ENCODE peak calls at places on chromosome 19, in nine cellular contexts. One of them, this sample, is unnamed.

GRCh38 chr19:48639483-48640375 is 2.5 kb upstream of the DBP start:
- DNase-seq in aorta: no peak
- DNase-seq in neural crest cell: no peak
- DNase-seq in GM04504: no peak
- DNase-seq in NCI-H2029: no peak
- DNase-seq in stimulated activated CD4-positive, alpha-beta T cell treated with anti-CD3 and anti-CD28 coated beads, Interleukin-12 subunit alpha, Interleukin-12 subunit beta, amount 100 ng/mL, for 48 hours: no peak
- DNase-seq in smooth muscle cell of the brain vasculature: no peak
- DNase-seq in LoVo: no peak
- DNase-seq in NCI-H2081 treated with DMSO at 0.1 percent for 48 hours: no peak
- DNase-seq in this sample: no peak

GRCh38 chr19:18756896-18757295 is 34.2 kb downstream of the COMP start:
- DNase-seq in aorta: no peak
- DNase-seq in neural crest cell: no peak
- DNase-seq in GM04504: no peak
- DNase-seq in NCI-H2029: no peak
- DNase-seq in stimulated activated CD4-positive, alpha-beta T cell treated with anti-CD3 and anti-CD28 coated beads, Interleukin-12 subunit alpha, Interleukin-12 subunit beta, amount 100 ng/mL, for 48 hours: no peak
- DNase-seq in smooth muscle cell of the brain vasculature: no peak
- DNase-seq in LoVo: no peak
- DNase-seq in NCI-H2081 treated with DMSO at 0.1 percent for 48 hours: peak
- DNase-seq in this sample: no peak

GRCh38 chr19:45591004-45591637 is 6.5 kb upstream of the OPA3 start:
- DNase-seq in aorta: no peak
- DNase-seq in neural crest cell: peak
- DNase-seq in GM04504: no peak
- DNase-seq in NCI-H2029: peak
- DNase-seq in stimulated activated CD4-positive, alpha-beta T cell treated with anti-CD3 and anti-CD28 coated beads, Interleukin-12 subunit alpha, Interleukin-12 subunit beta, amount 100 ng/mL, for 48 hours: peak
- DNase-seq in smooth muscle cell of the brain vasculature: no peak
- DNase-seq in LoVo: peak
- DNase-seq in NCI-H2081 treated with DMSO at 0.1 percent for 48 hours: no peak
- DNase-seq in this sample: no peak

GRCh38 chr19:2253106-2254051 is 2.8 kb downstream of the JSRP1 start:
- DNase-seq in aorta: no peak
- DNase-seq in neural crest cell: peak
- DNase-seq in GM04504: no peak
- DNase-seq in NCI-H2029: no peak
- DNase-seq in stimulated activated CD4-positive, alpha-beta T cell treated with anti-CD3 and anti-CD28 coated beads, Interleukin-12 subunit alpha, Interleukin-12 subunit beta, amount 100 ng/mL, for 48 hours: no peak
- DNase-seq in smooth muscle cell of the brain vasculature: no peak
- DNase-seq in LoVo: no peak
- DNase-seq in NCI-H2081 treated with DMSO at 0.1 percent for 48 hours: no peak
- DNase-seq in this sample: no peak

GRCh38 chr19:31598730-31599238 is 249.5 kb upstream of the TSHZ3 start:
- DNase-seq in aorta: no peak
- DNase-seq in neural crest cell: no peak
- DNase-seq in GM04504: no peak
- DNase-seq in NCI-H2029: no peak
- DNase-seq in stimulated activated CD4-positive, alpha-beta T cell treated with anti-CD3 and anti-CD28 coated beads, Interleukin-12 subunit alpha, Interleukin-12 subunit beta, amount 100 ng/mL, for 48 hours: no peak
- DNase-seq in smooth muscle cell of the brain vasculature: no peak
- DNase-seq in LoVo: no peak
- DNase-seq in NCI-H2081 treated with DMSO at 0.1 percent for 48 hours: no peak
- DNase-seq in this sample: no peak

GRCh38 chr19:40625406-40626120 is 24.4 kb downstream of the LTBP4 start:
- DNase-seq in aorta: no peak
- DNase-seq in neural crest cell: no peak
- DNase-seq in GM04504: no peak
- DNase-seq in NCI-H2029: no peak
- DNase-seq in stimulated activated CD4-positive, alpha-beta T cell treated with anti-CD3 and anti-CD28 coated beads, Interleukin-12 subunit alpha, Interleukin-12 subunit beta, amount 100 ng/mL, for 48 hours: no peak
- DNase-seq in smooth muscle cell of the brain vasculature: no peak
- DNase-seq in LoVo: no peak
- DNase-seq in NCI-H2081 treated with DMSO at 0.1 percent for 48 hours: no peak
- DNase-seq in this sample: no peak

GRCh38 chr19:35986664-35987570 is 8.1 kb upstream of the SDHAF1 start:
- DNase-seq in aorta: peak
- DNase-seq in neural crest cell: no peak
- DNase-seq in GM04504: no peak
- DNase-seq in NCI-H2029: peak
- DNase-seq in stimulated activated CD4-positive, alpha-beta T cell treated with anti-CD3 and anti-CD28 coated beads, Interleukin-12 subunit alpha, Interleukin-12 subunit beta, amount 100 ng/mL, for 48 hours: no peak
- DNase-seq in smooth muscle cell of the brain vasculature: no peak
- DNase-seq in LoVo: peak
- DNase-seq in NCI-H2081 treated with DMSO at 0.1 percent for 48 hours: no peak
- DNase-seq in this sample: no peak

GRCh38 chr19:49987159-49987698 is 26.3 kb upstream of the SIGLEC11 start:
- DNase-seq in aorta: peak
- DNase-seq in neural crest cell: peak
- DNase-seq in GM04504: peak
- DNase-seq in NCI-H2029: no peak
- DNase-seq in stimulated activated CD4-positive, alpha-beta T cell treated with anti-CD3 and anti-CD28 coated beads, Interleukin-12 subunit alpha, Interleukin-12 subunit beta, amount 100 ng/mL, for 48 hours: peak
- DNase-seq in smooth muscle cell of the brain vasculature: peak
- DNase-seq in LoVo: peak
- DNase-seq in NCI-H2081 treated with DMSO at 0.1 percent for 48 hours: no peak
- DNase-seq in this sample: peak

GRCh38 chr19:55305983-55306562 is 19.1 kb downstream of the TMEM150B start:
- DNase-seq in aorta: no peak
- DNase-seq in neural crest cell: no peak
- DNase-seq in GM04504: no peak
- DNase-seq in NCI-H2029: no peak
- DNase-seq in stimulated activated CD4-positive, alpha-beta T cell treated with anti-CD3 and anti-CD28 coated beads, Interleukin-12 subunit alpha, Interleukin-12 subunit beta, amount 100 ng/mL, for 48 hours: no peak
- DNase-seq in smooth muscle cell of the brain vasculature: no peak
- DNase-seq in LoVo: no peak
- DNase-seq in NCI-H2081 treated with DMSO at 0.1 percent for 48 hours: no peak
- DNase-seq in this sample: no peak

GRCh38 chr19:32480321-32480720 is 74.8 kb downstream of the DPY19L3 start:
- DNase-seq in aorta: no peak
- DNase-seq in neural crest cell: no peak
- DNase-seq in GM04504: no peak
- DNase-seq in NCI-H2029: no peak
- DNase-seq in stimulated activated CD4-positive, alpha-beta T cell treated with anti-CD3 and anti-CD28 coated beads, Interleukin-12 subunit alpha, Interleukin-12 subunit beta, amount 100 ng/mL, for 48 hours: no peak
- DNase-seq in smooth muscle cell of the brain vasculature: no peak
- DNase-seq in LoVo: no peak
- DNase-seq in NCI-H2081 treated with DMSO at 0.1 percent for 48 hours: no peak
- DNase-seq in this sample: no peak

GRCh38 chr19:35442091-35442490 is 6.0 kb upstream of the FFAR2 start:
- DNase-seq in aorta: peak
- DNase-seq in neural crest cell: no peak
- DNase-seq in GM04504: no peak
- DNase-seq in NCI-H2029: no peak
- DNase-seq in stimulated activated CD4-positive, alpha-beta T cell treated with anti-CD3 and anti-CD28 coated beads, Interleukin-12 subunit alpha, Interleukin-12 subunit beta, amount 100 ng/mL, for 48 hours: no peak
- DNase-seq in smooth muscle cell of the brain vasculature: no peak
- DNase-seq in LoVo: no peak
- DNase-seq in NCI-H2081 treated with DMSO at 0.1 percent for 48 hours: no peak
- DNase-seq in this sample: no peak

GRCh38 chr19:37466277-37466797 is 907 bp downstream of the ZNF569 start:
- DNase-seq in aorta: no peak
- DNase-seq in neural crest cell: no peak
- DNase-seq in GM04504: peak
- DNase-seq in NCI-H2029: no peak
- DNase-seq in stimulated activated CD4-positive, alpha-beta T cell treated with anti-CD3 and anti-CD28 coated beads, Interleukin-12 subunit alpha, Interleukin-12 subunit beta, amount 100 ng/mL, for 48 hours: no peak
- DNase-seq in smooth muscle cell of the brain vasculature: no peak
- DNase-seq in LoVo: no peak
- DNase-seq in NCI-H2081 treated with DMSO at 0.1 percent for 48 hours: no peak
- DNase-seq in this sample: no peak

GRCh38 chr19:19227217-19227616 is 15.5 kb downstream of the NCAN start:
- DNase-seq in aorta: no peak
- DNase-seq in neural crest cell: no peak
- DNase-seq in GM04504: no peak
- DNase-seq in NCI-H2029: no peak
- DNase-seq in stimulated activated CD4-positive, alpha-beta T cell treated with anti-CD3 and anti-CD28 coated beads, Interleukin-12 subunit alpha, Interleukin-12 subunit beta, amount 100 ng/mL, for 48 hours: no peak
- DNase-seq in smooth muscle cell of the brain vasculature: no peak
- DNase-seq in LoVo: no peak
- DNase-seq in NCI-H2081 treated with DMSO at 0.1 percent for 48 hours: no peak
- DNase-seq in this sample: no peak

GRCh38 chr19:38713227-38713649 is 31.0 kb downstream of the CAPN12 start:
- DNase-seq in aorta: no peak
- DNase-seq in neural crest cell: no peak
- DNase-seq in GM04504: no peak
- DNase-seq in NCI-H2029: peak
- DNase-seq in stimulated activated CD4-positive, alpha-beta T cell treated with anti-CD3 and anti-CD28 coated beads, Interleukin-12 subunit alpha, Interleukin-12 subunit beta, amount 100 ng/mL, for 48 hours: no peak
- DNase-seq in smooth muscle cell of the brain vasculature: no peak
- DNase-seq in LoVo: no peak
- DNase-seq in NCI-H2081 treated with DMSO at 0.1 percent for 48 hours: no peak
- DNase-seq in this sample: peak

GRCh38 chr19:22945560-22945959 is 57.4 kb downstream of the ZNF728 start:
- DNase-seq in aorta: no peak
- DNase-seq in neural crest cell: no peak
- DNase-seq in GM04504: no peak
- DNase-seq in NCI-H2029: no peak
- DNase-seq in stimulated activated CD4-positive, alpha-beta T cell treated with anti-CD3 and anti-CD28 coated beads, Interleukin-12 subunit alpha, Interleukin-12 subunit beta, amount 100 ng/mL, for 48 hours: no peak
- DNase-seq in smooth muscle cell of the brain vasculature: no peak
- DNase-seq in LoVo: no peak
- DNase-seq in NCI-H2081 treated with DMSO at 0.1 percent for 48 hours: no peak
- DNase-seq in this sample: no peak

GRCh38 chr19:4241824-4242430 is 5.0 kb upstream of the YJU2 start:
- DNase-seq in aorta: no peak
- DNase-seq in neural crest cell: no peak
- DNase-seq in GM04504: no peak
- DNase-seq in NCI-H2029: no peak
- DNase-seq in stimulated activated CD4-positive, alpha-beta T cell treated with anti-CD3 and anti-CD28 coated beads, Interleukin-12 subunit alpha, Interleukin-12 subunit beta, amount 100 ng/mL, for 48 hours: no peak
- DNase-seq in smooth muscle cell of the brain vasculature: no peak
- DNase-seq in LoVo: no peak
- DNase-seq in NCI-H2081 treated with DMSO at 0.1 percent for 48 hours: no peak
- DNase-seq in this sample: no peak

GRCh38 chr19:55809381-55810058 is 22.3 kb downstream of the NLRP11 start:
- DNase-seq in aorta: peak
- DNase-seq in neural crest cell: no peak
- DNase-seq in GM04504: peak
- DNase-seq in NCI-H2029: peak
- DNase-seq in stimulated activated CD4-positive, alpha-beta T cell treated with anti-CD3 and anti-CD28 coated beads, Interleukin-12 subunit alpha, Interleukin-12 subunit beta, amount 100 ng/mL, for 48 hours: peak
- DNase-seq in smooth muscle cell of the brain vasculature: no peak
- DNase-seq in LoVo: peak
- DNase-seq in NCI-H2081 treated with DMSO at 0.1 percent for 48 hours: peak
- DNase-seq in this sample: no peak

GRCh38 chr19:8445488-8446001 is 770 bp downstream of the HNRNPM start:
- DNase-seq in aorta: peak
- DNase-seq in neural crest cell: peak
- DNase-seq in GM04504: no peak
- DNase-seq in NCI-H2029: peak
- DNase-seq in stimulated activated CD4-positive, alpha-beta T cell treated with anti-CD3 and anti-CD28 coated beads, Interleukin-12 subunit alpha, Interleukin-12 subunit beta, amount 100 ng/mL, for 48 hours: peak
- DNase-seq in smooth muscle cell of the brain vasculature: no peak
- DNase-seq in LoVo: peak
- DNase-seq in NCI-H2081 treated with DMSO at 0.1 percent for 48 hours: no peak
- DNase-seq in this sample: peak

GRCh38 chr19:13172335-13173128 is 22.3 kb downstream of the IER2 start:
- DNase-seq in aorta: peak
- DNase-seq in neural crest cell: no peak
- DNase-seq in GM04504: peak
- DNase-seq in NCI-H2029: peak
- DNase-seq in stimulated activated CD4-positive, alpha-beta T cell treated with anti-CD3 and anti-CD28 coated beads, Interleukin-12 subunit alpha, Interleukin-12 subunit beta, amount 100 ng/mL, for 48 hours: peak
- DNase-seq in smooth muscle cell of the brain vasculature: no peak
- DNase-seq in LoVo: peak
- DNase-seq in NCI-H2081 treated with DMSO at 0.1 percent for 48 hours: no peak
- DNase-seq in this sample: peak

GRCh38 chr19:51735759-51736449 is 12.1 kb upstream of the HAS1 start:
- DNase-seq in aorta: peak
- DNase-seq in neural crest cell: no peak
- DNase-seq in GM04504: no peak
- DNase-seq in NCI-H2029: no peak
- DNase-seq in stimulated activated CD4-positive, alpha-beta T cell treated with anti-CD3 and anti-CD28 coated beads, Interleukin-12 subunit alpha, Interleukin-12 subunit beta, amount 100 ng/mL, for 48 hours: no peak
- DNase-seq in smooth muscle cell of the brain vasculature: no peak
- DNase-seq in LoVo: no peak
- DNase-seq in NCI-H2081 treated with DMSO at 0.1 percent for 48 hours: no peak
- DNase-seq in this sample: no peak

GRCh38 chr19:2476451-2477140 is 669 bp downstream of the GADD45B start:
- DNase-seq in aorta: peak
- DNase-seq in neural crest cell: no peak
- DNase-seq in GM04504: no peak
- DNase-seq in NCI-H2029: no peak
- DNase-seq in stimulated activated CD4-positive, alpha-beta T cell treated with anti-CD3 and anti-CD28 coated beads, Interleukin-12 subunit alpha, Interleukin-12 subunit beta, amount 100 ng/mL, for 48 hours: peak
- DNase-seq in smooth muscle cell of the brain vasculature: peak
- DNase-seq in LoVo: no peak
- DNase-seq in NCI-H2081 treated with DMSO at 0.1 percent for 48 hours: no peak
- DNase-seq in this sample: peak

GRCh38 chr19:33207040-33207620 is 13.0 kb downstream of the LRP3 start:
- DNase-seq in aorta: no peak
- DNase-seq in neural crest cell: no peak
- DNase-seq in GM04504: no peak
- DNase-seq in NCI-H2029: no peak
- DNase-seq in stimulated activated CD4-positive, alpha-beta T cell treated with anti-CD3 and anti-CD28 coated beads, Interleukin-12 subunit alpha, Interleukin-12 subunit beta, amount 100 ng/mL, for 48 hours: no peak
- DNase-seq in smooth muscle cell of the brain vasculature: no peak
- DNase-seq in LoVo: no peak
- DNase-seq in NCI-H2081 treated with DMSO at 0.1 percent for 48 hours: no peak
- DNase-seq in this sample: no peak

GRCh38 chr19:45243144-45243732 is 2.0 kb downstream of the EXOC3L2 start:
- DNase-seq in aorta: no peak
- DNase-seq in neural crest cell: no peak
- DNase-seq in GM04504: no peak
- DNase-seq in NCI-H2029: no peak
- DNase-seq in stimulated activated CD4-positive, alpha-beta T cell treated with anti-CD3 and anti-CD28 coated beads, Interleukin-12 subunit alpha, Interleukin-12 subunit beta, amount 100 ng/mL, for 48 hours: no peak
- DNase-seq in smooth muscle cell of the brain vasculature: no peak
- DNase-seq in LoVo: no peak
- DNase-seq in NCI-H2081 treated with DMSO at 0.1 percent for 48 hours: no peak
- DNase-seq in this sample: no peak

GRCh38 chr19:55173717-55174409 is 6.2 kb downstream of the SYT5 start:
- DNase-seq in aorta: peak
- DNase-seq in neural crest cell: peak
- DNase-seq in GM04504: peak
- DNase-seq in NCI-H2029: peak
- DNase-seq in stimulated activated CD4-positive, alpha-beta T cell treated with anti-CD3 and anti-CD28 coated beads, Interleukin-12 subunit alpha, Interleukin-12 subunit beta, amount 100 ng/mL, for 48 hours: peak
- DNase-seq in smooth muscle cell of the brain vasculature: no peak
- DNase-seq in LoVo: no peak
- DNase-seq in NCI-H2081 treated with DMSO at 0.1 percent for 48 hours: no peak
- DNase-seq in this sample: peak

GRCh38 chr19:55488986-55489710 is 912 bp downstream of the SSC5D start:
- DNase-seq in aorta: peak
- DNase-seq in neural crest cell: no peak
- DNase-seq in GM04504: no peak
- DNase-seq in NCI-H2029: no peak
- DNase-seq in stimulated activated CD4-positive, alpha-beta T cell treated with anti-CD3 and anti-CD28 coated beads, Interleukin-12 subunit alpha, Interleukin-12 subunit beta, amount 100 ng/mL, for 48 hours: no peak
- DNase-seq in smooth muscle cell of the brain vasculature: no peak
- DNase-seq in LoVo: no peak
- DNase-seq in NCI-H2081 treated with DMSO at 0.1 percent for 48 hours: no peak
- DNase-seq in this sample: peak